ENCODE peak calls at places on chromosomes 12 and 14, in eight cellular contexts. T, Z, S, C, V, I, W and R are unnamed samples.

GRCh38 chr12:67572492-67572891 is 76.1 kb upstream of the DYRK2 start:
- DNase-seq in T (no peak), Z (no peak), S (no peak), C (no peak), V (no peak), I (no peak), W (no peak), R (peak)

GRCh38 chr14:36517242-36518030 is 2.6 kb downstream of the NKX2-1 start:
- DNase-seq in T (no peak), Z (no peak), S (no peak), C (no peak), V (no peak), I (no peak), W (no peak), R (peak)

GRCh38 chr14:58199726-58200479 is at the start of gene ACTR10:
- DNase-seq in T (peak), Z (peak), S (peak), C (peak), V (peak), I (peak), W (peak), R (peak)

GRCh38 chr14:104513641-104514046 is 65.9 kb upstream of the C14orf180 start:
- DNase-seq in T (no peak), Z (no peak), S (no peak), C (no peak), V (no peak), I (no peak), W (no peak), R (no peak)

GRCh38 chr12:21613931-21614330 is 9.3 kb upstream of the GYS2 start:
- DNase-seq in T (no peak), Z (no peak), S (no peak), C (peak), V (no peak), I (no peak), W (no peak), R (no peak)

GRCh38 chr12:96427269-96427729 is 27.1 kb upstream of the CDK17 start:
- DNase-seq in T (no peak), Z (no peak), S (no peak), C (peak), V (peak), I (no peak), W (peak), R (no peak)

GRCh38 chr12:132197581-132198281 is 53.5 kb downstream of the NOC4L start:
- DNase-seq in T (no peak), Z (no peak), S (no peak), C (no peak), V (no peak), I (no peak), W (peak), R (no peak)

GRCh38 chr14:90717916-90718315 is 98.3 kb downstream of the TTC7B start:
- DNase-seq in T (no peak), Z (no peak), S (no peak), C (no peak), V (no peak), I (no peak), W (peak), R (no peak)

GRCh38 chr12:102950107-102950949 is 7.1 kb upstream of the ASCL1 start:
- DNase-seq in T (no peak), Z (no peak), S (peak), C (no peak), V (no peak), I (peak), W (no peak), R (peak)

GRCh38 chr14:101372494-101372813 is 188.8 kb upstream of the DIO3 start:
- DNase-seq in T (no peak), Z (no peak), S (no peak), C (no peak), V (no peak), I (no peak), W (no peak), R (no peak)

GRCh38 chr12:105729372-105729771 is 398.9 kb downstream of the C12orf75 start:
- DNase-seq in T (no peak), Z (no peak), S (no peak), C (no peak), V (no peak), I (no peak), W (no peak), R (no peak)

GRCh38 chr14:30607156-30607780 is 14.9 kb upstream of the SCFD1 start:
- DNase-seq in T (no peak), Z (no peak), S (no peak), C (peak), V (peak), I (no peak), W (no peak), R (no peak)

GRCh38 chr12:6662602-6662905 is 365 bp downstream of the ING4 start:
- DNase-seq in T (no peak), Z (no peak), S (no peak), C (no peak), V (no peak), I (peak), W (no peak), R (peak)

GRCh38 chr12:57461326-57461903 is 1.8 kb downstream of the GLI1 start:
- DNase-seq in T (peak), Z (no peak), S (no peak), C (peak), V (peak), I (peak), W (peak), R (peak)

GRCh38 chr14:61374284-61374683 is 52.9 kb downstream of the PRKCH start:
- DNase-seq in T (no peak), Z (no peak), S (no peak), C (no peak), V (no peak), I (no peak), W (no peak), R (no peak)

GRCh38 chr12:9064201-9064814 is 51.4 kb downstream of the A2M start:
- DNase-seq in T (peak), Z (peak), S (peak), C (peak), V (peak), I (peak), W (peak), R (peak)

GRCh38 chr14:87995500-87996275 is 2.7 kb upstream of the GALC start:
- DNase-seq in T (no peak), Z (no peak), S (no peak), C (no peak), V (no peak), I (no peak), W (no peak), R (no peak)

GRCh38 chr12:47377414-47378221 is 297.9 kb upstream of the AMIGO2 start:
- DNase-seq in T (no peak), Z (no peak), S (no peak), C (peak), V (peak), I (no peak), W (peak), R (no peak)

GRCh38 chr14:23078692-23079116 is 16.2 kb downstream of the ACIN1 start:
- DNase-seq in T (no peak), Z (no peak), S (no peak), C (peak), V (peak), I (no peak), W (peak), R (no peak)

GRCh38 chr12:52147367-52147972 is 44.3 kb downstream of the KRT80 start:
- DNase-seq in T (no peak), Z (no peak), S (no peak), C (peak), V (peak), I (no peak), W (peak), R (peak)